ENCODE peak calls at places on chromosomes 6 and 20, in eight cellular contexts. W is AG09319; J is fibroblast of mammary gland; L is PC-3; P is germinal center; Z is GM10248; C is stimulated activated CD4-positive, alpha-beta T cell treated with anti-CD3 and anti-CD28 coated beads, TNF-alpha, amount 100 ng/mL, for 24 hours; A is mucosa of descending colon. I is an unnamed sample.

GRCh38 chr6:69578366-69578890 is 218.4 kb downstream of the LMBRD1 start:
- DNase-seq in W (no peak), J (no peak), L (no peak), P (no peak), Z (no peak), C (no peak), A (no peak), I (no peak)

GRCh38 chr6:167100241-167100674 is 22.6 kb upstream of the CCR6 start:
- DNase-seq in W (no peak), J (no peak), L (no peak), P (no peak), Z (no peak), C (no peak), A (no peak), I (no peak)

GRCh38 chr6:5584072-5584471 is 322.8 kb downstream of the FARS2 start:
- DNase-seq in W (peak), J (peak), L (no peak), P (no peak), Z (no peak), C (no peak), A (no peak), I (no peak)

GRCh38 chr6:166595061-166595780 is 8.7 kb upstream of the RAMACL start:
- DNase-seq in W (peak), J (peak), L (no peak), P (no peak), Z (no peak), C (no peak), A (no peak), I (no peak)

GRCh38 chr20:479487-479886 is 17.2 kb upstream of the TBC1D20 start:
- DNase-seq in W (no peak), J (peak), L (no peak), P (no peak), Z (no peak), C (no peak), A (no peak), I (no peak)

GRCh38 chr6:157226761-157227160 is 96.6 kb downstream of the TMEM242 start:
- DNase-seq in W (no peak), J (no peak), L (no peak), P (no peak), Z (no peak), C (no peak), A (no peak), I (no peak)

GRCh38 chr20:25353754-25354705 is 36.6 kb downstream of the ABHD12 start:
- DNase-seq in W (no peak), J (no peak), L (peak), P (no peak), Z (no peak), C (no peak), A (no peak), I (no peak)

GRCh38 chr6:102701019-102701418 is 1307.5 kb downstream of the GRIK2 start:
- DNase-seq in W (no peak), J (no peak), L (no peak), P (no peak), Z (no peak), C (no peak), A (no peak), I (no peak)

GRCh38 chr20:46562373-46563169 is 12.1 kb upstream of the OCSTAMP start:
- DNase-seq in W (no peak), J (peak), L (peak), P (peak), Z (peak), C (peak), A (peak), I (peak)

GRCh38 chr20:44642203-44643153 is 9.0 kb downstream of the ADA start:
- DNase-seq in W (peak), J (peak), L (peak), P (peak), Z (peak), C (no peak), A (peak), I (peak)

GRCh38 chr20:57263127-57263609 is 3.3 kb downstream of the BMP7 start:
- DNase-seq in W (no peak), J (no peak), L (no peak), P (no peak), Z (no peak), C (no peak), A (no peak), I (no peak)

GRCh38 chr6:143958839-143959399 is 49.1 kb downstream of the PLAGL1 start:
- DNase-seq in W (no peak), J (no peak), L (no peak), P (no peak), Z (no peak), C (no peak), A (no peak), I (peak)

GRCh38 chr20:9594284-9594875 is 80.0 kb downstream of the LAMP5 start:
- DNase-seq in W (no peak), J (no peak), L (peak), P (no peak), Z (no peak), C (no peak), A (no peak), I (no peak)

GRCh38 chr6:129614464-129614863 is 95.5 kb downstream of the ARHGAP18 start:
- DNase-seq in W (no peak), J (no peak), L (no peak), P (no peak), Z (no peak), C (no peak), A (no peak), I (no peak)

GRCh38 chr6:169707772-169708171 is 5.8 kb downstream of the C6orf120 start:
- DNase-seq in W (no peak), J (no peak), L (no peak), P (no peak), Z (no peak), C (no peak), A (no peak), I (no peak)

GRCh38 chr20:25283221-25283951 is 35.5 kb downstream of the PYGB start:
- DNase-seq in W (no peak), J (no peak), L (no peak), P (no peak), Z (no peak), C (no peak), A (no peak), I (peak)

GRCh38 chr6:73768630-73769029 is 72.6 kb downstream of the CD109 start:
- DNase-seq in W (no peak), J (no peak), L (no peak), P (no peak), Z (no peak), C (no peak), A (no peak), I (no peak)

GRCh38 chr6:33894438-33894837 is 90.6 kb upstream of the MLN start:
- DNase-seq in W (no peak), J (peak), L (no peak), P (no peak), Z (no peak), C (no peak), A (no peak), I (no peak)

GRCh38 chr20:32338665-32339064 is 19.5 kb upstream of the ASXL1 start:
- DNase-seq in W (no peak), J (no peak), L (no peak), P (no peak), Z (no peak), C (no peak), A (no peak), I (no peak)

GRCh38 chr6:135811172-135811571 is 40.3 kb upstream of the PDE7B start:
- DNase-seq in W (no peak), J (no peak), L (no peak), P (no peak), Z (no peak), C (no peak), A (no peak), I (no peak)

GRCh38 chr6:391559-392440 is at the start of gene IRF4:
- DNase-seq in W (no peak), J (peak), L (no peak), P (peak), Z (peak), C (peak), A (peak), I (no peak)

GRCh38 chr6:43570876-43571441 is 4.9 kb downstream of the XPO5 start:
- DNase-seq in W (no peak), J (peak), L (no peak), P (no peak), Z (peak), C (no peak), A (no peak), I (no peak)

GRCh38 chr6:166757226-166758135 is 130.4 kb upstream of the RPS6KA2 start:
- DNase-seq in W (no peak), J (peak), L (no peak), P (no peak), Z (no peak), C (no peak), A (no peak), I (no peak)

GRCh38 chr20:19009071-19009688 is 195.6 kb downstream of the SCP2D1 start:
- DNase-seq in W (no peak), J (no peak), L (no peak), P (no peak), Z (no peak), C (no peak), A (no peak), I (no peak)

GRCh38 chr6:10146723-10147451 is 268.0 kb downstream of the TFAP2A start:
- DNase-seq in W (peak), J (no peak), L (peak), P (peak), Z (peak), C (no peak), A (peak), I (no peak)

GRCh38 chr6:34315780-34316179 is 67.0 kb upstream of the SMIM29 start:
- DNase-seq in W (no peak), J (no peak), L (no peak), P (peak), Z (peak), C (no peak), A (no peak), I (no peak)

GRCh38 chr20:18995455-18995854 is 181.9 kb downstream of the SCP2D1 start:
- DNase-seq in W (no peak), J (no peak), L (no peak), P (no peak), Z (no peak), C (no peak), A (no peak), I (no peak)

GRCh38 chr6:75350808-75351207 is 66.2 kb upstream of the TMEM30A start:
- DNase-seq in W (no peak), J (no peak), L (no peak), P (no peak), Z (no peak), C (no peak), A (no peak), I (no peak)

GRCh38 chr6:170162771-170163404 is 128.0 kb downstream of the DLL1 start:
- DNase-seq in W (no peak), J (no peak), L (no peak), P (no peak), Z (no peak), C (no peak), A (no peak), I (no peak)

GRCh38 chr6:5950448-5950847 is 56.3 kb downstream of the NRN1 start:
- DNase-seq in W (no peak), J (peak), L (peak), P (peak), Z (peak), C (no peak), A (no peak), I (no peak)

I was measured in pancreas.